ENCODE peak calls at places on chromosomes 4 and X, in four cellular contexts. One of them, this sample, is unnamed.
A peak's percentile ranks its signal among the peaks of the same experiment; 100 is the strongest.

GRCh38 chr4:96352051-96352517 is 512.2 kb downstream of the PDHA2 start:
- DNase-seq in T47D: no peak
- DNase-seq in endothelial cell of umbilical vein: peak; percentile 77
- DNase-seq in activated CD8-positive, alpha-beta T cell treated with anti-CD3 and anti-CD28 coated beads, Interleukin-2, amount 10 ng/mL, durations not matched to agents 7 days and 5 days: no peak
- DNase-seq in this sample: no peak

GRCh38 chr4:103012085-103012484 is 7.4 kb downstream of the SLC9B1 start:
- DNase-seq in activated CD8-positive, alpha-beta T cell treated with anti-CD3 and anti-CD28 coated beads, Interleukin-2, amount 10 ng/mL, durations not matched to agents 7 days and 5 days: no peak
- DNase-seq in endothelial cell of umbilical vein: no peak
- DNase-seq in T47D: no peak
- DNase-seq in this sample: no peak

GRCh38 chr4:73891739-73892405 is 22.7 kb downstream of the CXCL1 start:
- DNase-seq in activated CD8-positive, alpha-beta T cell treated with anti-CD3 and anti-CD28 coated beads, Interleukin-2, amount 10 ng/mL, durations not matched to agents 7 days and 5 days: no peak
- DNase-seq in T47D: no peak
- DNase-seq in endothelial cell of umbilical vein: no peak
- DNase-seq in this sample: no peak

GRCh38 chr4:70741872-70742271 is 20.1 kb downstream of the RUFY3 start:
- DNase-seq in endothelial cell of umbilical vein: no peak
- DNase-seq in activated CD8-positive, alpha-beta T cell treated with anti-CD3 and anti-CD28 coated beads, Interleukin-2, amount 10 ng/mL, durations not matched to agents 7 days and 5 days: no peak
- DNase-seq in T47D: no peak
- DNase-seq in this sample: no peak

GRCh38 chrX:48834383-48834709 is 1.1 kb downstream of the PCSK1N start:
- DNase-seq in endothelial cell of umbilical vein: no peak
- DNase-seq in activated CD8-positive, alpha-beta T cell treated with anti-CD3 and anti-CD28 coated beads, Interleukin-2, amount 10 ng/mL, durations not matched to agents 7 days and 5 days: no peak
- DNase-seq in T47D: no peak
- DNase-seq in this sample: no peak

GRCh38 chrX:40459576-40460158 is 121.1 kb upstream of the ATP6AP2 start:
- DNase-seq in endothelial cell of umbilical vein: peak; percentile 3
- DNase-seq in activated CD8-positive, alpha-beta T cell treated with anti-CD3 and anti-CD28 coated beads, Interleukin-2, amount 10 ng/mL, durations not matched to agents 7 days and 5 days: no peak
- DNase-seq in T47D: no peak
- DNase-seq in this sample: no peak

GRCh38 chrX:154472685-154473632 is 6.1 kb downstream of the LAGE3 start:
- DNase-seq in activated CD8-positive, alpha-beta T cell treated with anti-CD3 and anti-CD28 coated beads, Interleukin-2, amount 10 ng/mL, durations not matched to agents 7 days and 5 days: no peak
- DNase-seq in endothelial cell of umbilical vein: no peak
- DNase-seq in T47D: no peak
- DNase-seq in this sample: no peak

GRCh38 chrX:68846536-68846935 is 17.7 kb downstream of the EFNB1 start:
- DNase-seq in activated CD8-positive, alpha-beta T cell treated with anti-CD3 and anti-CD28 coated beads, Interleukin-2, amount 10 ng/mL, durations not matched to agents 7 days and 5 days: no peak
- DNase-seq in endothelial cell of umbilical vein: no peak
- DNase-seq in T47D: no peak
- DNase-seq in this sample: no peak

GRCh38 chr4:125045311-125045710 is 269.4 kb upstream of the FAT4 start:
- DNase-seq in activated CD8-positive, alpha-beta T cell treated with anti-CD3 and anti-CD28 coated beads, Interleukin-2, amount 10 ng/mL, durations not matched to agents 7 days and 5 days: no peak
- DNase-seq in endothelial cell of umbilical vein: no peak
- DNase-seq in T47D: no peak
- DNase-seq in this sample: no peak

GRCh38 chr4:85722806-85723205 is 247.9 kb downstream of the ARHGAP24 start:
- DNase-seq in activated CD8-positive, alpha-beta T cell treated with anti-CD3 and anti-CD28 coated beads, Interleukin-2, amount 10 ng/mL, durations not matched to agents 7 days and 5 days: no peak
- DNase-seq in T47D: no peak
- DNase-seq in endothelial cell of umbilical vein: no peak
- DNase-seq in this sample: no peak

GRCh38 chr4:3248178-3248480 is 830 bp upstream of the MSANTD1 start:
- DNase-seq in activated CD8-positive, alpha-beta T cell treated with anti-CD3 and anti-CD28 coated beads, Interleukin-2, amount 10 ng/mL, durations not matched to agents 7 days and 5 days: no peak
- DNase-seq in endothelial cell of umbilical vein: no peak
- DNase-seq in T47D: no peak
- DNase-seq in this sample: no peak

GRCh38 chr4:38856524-38857337 is at the start of gene TLR6:
- DNase-seq in activated CD8-positive, alpha-beta T cell treated with anti-CD3 and anti-CD28 coated beads, Interleukin-2, amount 10 ng/mL, durations not matched to agents 7 days and 5 days: peak; percentile 88
- DNase-seq in T47D: no peak
- DNase-seq in endothelial cell of umbilical vein: peak; percentile 73
- DNase-seq in this sample: no peak

GRCh38 chr4:93710101-93710846 is 118.3 kb upstream of the ATOH1 start:
- DNase-seq in endothelial cell of umbilical vein: no peak
- DNase-seq in T47D: no peak
- DNase-seq in activated CD8-positive, alpha-beta T cell treated with anti-CD3 and anti-CD28 coated beads, Interleukin-2, amount 10 ng/mL, durations not matched to agents 7 days and 5 days: no peak
- DNase-seq in this sample: no peak

GRCh38 chr4:188432328-188432727 is 293.1 kb downstream of the TRIML1 start:
- DNase-seq in activated CD8-positive, alpha-beta T cell treated with anti-CD3 and anti-CD28 coated beads, Interleukin-2, amount 10 ng/mL, durations not matched to agents 7 days and 5 days: no peak
- DNase-seq in T47D: no peak
- DNase-seq in endothelial cell of umbilical vein: no peak
- DNase-seq in this sample: no peak

GRCh38 chrX:148914783-148915182 is 414.4 kb downstream of the AFF2 start:
- DNase-seq in T47D: no peak
- DNase-seq in endothelial cell of umbilical vein: no peak
- DNase-seq in activated CD8-positive, alpha-beta T cell treated with anti-CD3 and anti-CD28 coated beads, Interleukin-2, amount 10 ng/mL, durations not matched to agents 7 days and 5 days: no peak
- DNase-seq in this sample: no peak

GRCh38 chr4:11367371-11367770 is 61.3 kb downstream of the HS3ST1 start:
- DNase-seq in T47D: no peak
- DNase-seq in endothelial cell of umbilical vein: peak; percentile 7
- DNase-seq in activated CD8-positive, alpha-beta T cell treated with anti-CD3 and anti-CD28 coated beads, Interleukin-2, amount 10 ng/mL, durations not matched to agents 7 days and 5 days: no peak
- DNase-seq in this sample: no peak

GRCh38 chr4:74537459-74537858 is 92.5 kb downstream of the AREG start:
- DNase-seq in activated CD8-positive, alpha-beta T cell treated with anti-CD3 and anti-CD28 coated beads, Interleukin-2, amount 10 ng/mL, durations not matched to agents 7 days and 5 days: no peak
- DNase-seq in endothelial cell of umbilical vein: no peak
- DNase-seq in T47D: no peak
- DNase-seq in this sample: no peak

GRCh38 chr4:173748353-173748752 is 218.3 kb upstream of the HAND2 start:
- DNase-seq in T47D: no peak
- DNase-seq in endothelial cell of umbilical vein: no peak
- DNase-seq in activated CD8-positive, alpha-beta T cell treated with anti-CD3 and anti-CD28 coated beads, Interleukin-2, amount 10 ng/mL, durations not matched to agents 7 days and 5 days: no peak
- DNase-seq in this sample: no peak

GRCh38 chrX:8845060-8845459 is 43.9 kb upstream of the FAM9A start:
- DNase-seq in endothelial cell of umbilical vein: no peak
- DNase-seq in activated CD8-positive, alpha-beta T cell treated with anti-CD3 and anti-CD28 coated beads, Interleukin-2, amount 10 ng/mL, durations not matched to agents 7 days and 5 days: no peak
- DNase-seq in T47D: no peak
- DNase-seq in this sample: no peak

GRCh38 chr4:114015444-114015899 is 36.0 kb upstream of the ARSJ start:
- DNase-seq in T47D: no peak
- DNase-seq in activated CD8-positive, alpha-beta T cell treated with anti-CD3 and anti-CD28 coated beads, Interleukin-2, amount 10 ng/mL, durations not matched to agents 7 days and 5 days: no peak
- DNase-seq in endothelial cell of umbilical vein: peak; percentile 99
- DNase-seq in this sample: no peak